ENCODE peak calls at places on chromosomes 5 and 9, in eight cellular contexts. One of them, this sample, is unnamed.
A peak's percentile ranks its signal among the peaks of the same experiment; 100 is the strongest.

GRCh38 chr9:79763861-79764260 is 192.1 kb downstream of the TLE4 start:
- DNase-seq in BE2C: peak; percentile 43
- DNase-seq in DMS153: no peak
- DNase-seq in psoas muscle: peak; percentile 16
- DNase-seq in Jurkat, Clone E6-1: no peak
- DNase-seq in NCI-H748 treated with DMSO at 0.1 percent for 48 hours: no peak
- DNase-seq in activated naive CD4-positive, alpha-beta T cell: no peak
- DNase-seq in SJSA1: no peak
- DNase-seq in this sample: peak; percentile 25

GRCh38 chr5:102916114-102916513 is 161.0 kb downstream of the PAM start:
- DNase-seq in BE2C: no peak
- DNase-seq in DMS153: no peak
- DNase-seq in psoas muscle: no peak
- DNase-seq in Jurkat, Clone E6-1: no peak
- DNase-seq in NCI-H748 treated with DMSO at 0.1 percent for 48 hours: no peak
- DNase-seq in activated naive CD4-positive, alpha-beta T cell: no peak
- DNase-seq in SJSA1: no peak
- DNase-seq in this sample: no peak

GRCh38 chr9:4714266-4715016 is 26.6 kb downstream of the AK3 start:
- DNase-seq in BE2C: no peak
- DNase-seq in DMS153: no peak
- DNase-seq in psoas muscle: no peak
- DNase-seq in Jurkat, Clone E6-1: no peak
- DNase-seq in NCI-H748 treated with DMSO at 0.1 percent for 48 hours: no peak
- DNase-seq in activated naive CD4-positive, alpha-beta T cell: no peak
- DNase-seq in SJSA1: no peak
- DNase-seq in this sample: no peak

GRCh38 chr5:128237504-128237903 is 153.9 kb downstream of the SLC12A2 start:
- DNase-seq in BE2C: no peak
- DNase-seq in DMS153: no peak
- DNase-seq in psoas muscle: no peak
- DNase-seq in Jurkat, Clone E6-1: peak; percentile 73
- DNase-seq in NCI-H748 treated with DMSO at 0.1 percent for 48 hours: no peak
- DNase-seq in activated naive CD4-positive, alpha-beta T cell: no peak
- DNase-seq in SJSA1: no peak
- DNase-seq in this sample: no peak

GRCh38 chr5:157862183-157862851 is 3.4 kb upstream of the CLINT1 start:
- DNase-seq in BE2C: no peak
- DNase-seq in DMS153: no peak
- DNase-seq in psoas muscle: no peak
- DNase-seq in Jurkat, Clone E6-1: no peak
- DNase-seq in NCI-H748 treated with DMSO at 0.1 percent for 48 hours: no peak
- DNase-seq in activated naive CD4-positive, alpha-beta T cell: no peak
- DNase-seq in SJSA1: no peak
- DNase-seq in this sample: no peak

GRCh38 chr5:145969714-145970092 is 33.3 kb downstream of the SH3RF2 start:
- DNase-seq in BE2C: no peak
- DNase-seq in DMS153: no peak
- DNase-seq in psoas muscle: no peak
- DNase-seq in Jurkat, Clone E6-1: no peak
- DNase-seq in NCI-H748 treated with DMSO at 0.1 percent for 48 hours: no peak
- DNase-seq in activated naive CD4-positive, alpha-beta T cell: no peak
- DNase-seq in SJSA1: no peak
- DNase-seq in this sample: no peak

GRCh38 chr9:130932220-130933069 is 6.6 kb downstream of the FIBCD1 start:
- DNase-seq in BE2C: peak; percentile 70
- DNase-seq in DMS153: no peak
- DNase-seq in psoas muscle: no peak
- DNase-seq in Jurkat, Clone E6-1: no peak
- DNase-seq in NCI-H748 treated with DMSO at 0.1 percent for 48 hours: no peak
- DNase-seq in activated naive CD4-positive, alpha-beta T cell: no peak
- DNase-seq in SJSA1: no peak
- DNase-seq in this sample: peak; percentile 38

GRCh38 chr9:134242706-134243105 is 78.3 kb upstream of the RNU6ATAC start:
- DNase-seq in BE2C: no peak
- DNase-seq in DMS153: no peak
- DNase-seq in psoas muscle: no peak
- DNase-seq in Jurkat, Clone E6-1: no peak
- DNase-seq in NCI-H748 treated with DMSO at 0.1 percent for 48 hours: no peak
- DNase-seq in activated naive CD4-positive, alpha-beta T cell: no peak
- DNase-seq in SJSA1: no peak
- DNase-seq in this sample: no peak

GRCh38 chr5:39815701-39816100 is 390.9 kb upstream of the DAB2 start:
- DNase-seq in BE2C: no peak
- DNase-seq in DMS153: no peak
- DNase-seq in psoas muscle: no peak
- DNase-seq in Jurkat, Clone E6-1: no peak
- DNase-seq in NCI-H748 treated with DMSO at 0.1 percent for 48 hours: no peak
- DNase-seq in activated naive CD4-positive, alpha-beta T cell: no peak
- DNase-seq in SJSA1: no peak
- DNase-seq in this sample: no peak

GRCh38 chr5:103475629-103476240 is 86.9 kb downstream of the NUDT12 start:
- DNase-seq in BE2C: no peak
- DNase-seq in DMS153: no peak
- DNase-seq in psoas muscle: no peak
- DNase-seq in Jurkat, Clone E6-1: peak; percentile 31
- DNase-seq in NCI-H748 treated with DMSO at 0.1 percent for 48 hours: peak; percentile 41
- DNase-seq in activated naive CD4-positive, alpha-beta T cell: no peak
- DNase-seq in SJSA1: no peak
- DNase-seq in this sample: peak; percentile 12

GRCh38 chr9:5269249-5269715 is 35.2 kb downstream of the RLN2 start:
- DNase-seq in BE2C: no peak
- DNase-seq in DMS153: no peak
- DNase-seq in psoas muscle: no peak
- DNase-seq in Jurkat, Clone E6-1: no peak
- DNase-seq in NCI-H748 treated with DMSO at 0.1 percent for 48 hours: no peak
- DNase-seq in activated naive CD4-positive, alpha-beta T cell: no peak
- DNase-seq in SJSA1: peak; percentile 57
- DNase-seq in this sample: peak; percentile 94

GRCh38 chr5:6766558-6767191 is 53.4 kb downstream of the TENT4A start:
- DNase-seq in BE2C: peak; percentile 96
- DNase-seq in DMS153: peak; percentile 98
- DNase-seq in psoas muscle: peak; percentile 88
- DNase-seq in Jurkat, Clone E6-1: no peak
- DNase-seq in NCI-H748 treated with DMSO at 0.1 percent for 48 hours: peak; percentile 75
- DNase-seq in activated naive CD4-positive, alpha-beta T cell: no peak
- DNase-seq in SJSA1: peak; percentile 94
- DNase-seq in this sample: peak; percentile 63

GRCh38 chr9:130304643-130305042 is 39.1 kb downstream of the HMCN2 start:
- DNase-seq in BE2C: no peak
- DNase-seq in DMS153: no peak
- DNase-seq in psoas muscle: no peak
- DNase-seq in Jurkat, Clone E6-1: no peak
- DNase-seq in NCI-H748 treated with DMSO at 0.1 percent for 48 hours: no peak
- DNase-seq in activated naive CD4-positive, alpha-beta T cell: no peak
- DNase-seq in SJSA1: no peak
- DNase-seq in this sample: no peak

GRCh38 chr9:8156336-8156735 is 356.8 kb upstream of the DMAC1 start:
- DNase-seq in BE2C: no peak
- DNase-seq in DMS153: no peak
- DNase-seq in psoas muscle: no peak
- DNase-seq in Jurkat, Clone E6-1: no peak
- DNase-seq in NCI-H748 treated with DMSO at 0.1 percent for 48 hours: no peak
- DNase-seq in activated naive CD4-positive, alpha-beta T cell: no peak
- DNase-seq in SJSA1: no peak
- DNase-seq in this sample: no peak

GRCh38 chr5:174717826-174718455 is 6.4 kb upstream of the MSX2 start:
- DNase-seq in BE2C: no peak
- DNase-seq in DMS153: no peak
- DNase-seq in psoas muscle: no peak
- DNase-seq in Jurkat, Clone E6-1: no peak
- DNase-seq in NCI-H748 treated with DMSO at 0.1 percent for 48 hours: no peak
- DNase-seq in activated naive CD4-positive, alpha-beta T cell: no peak
- DNase-seq in SJSA1: no peak
- DNase-seq in this sample: no peak

GRCh38 chr5:457195-457961 is 14.4 kb downstream of the EXOC3 start:
- DNase-seq in BE2C: no peak
- DNase-seq in DMS153: no peak
- DNase-seq in psoas muscle: no peak
- DNase-seq in Jurkat, Clone E6-1: no peak
- DNase-seq in NCI-H748 treated with DMSO at 0.1 percent for 48 hours: no peak
- DNase-seq in activated naive CD4-positive, alpha-beta T cell: no peak
- DNase-seq in SJSA1: peak; percentile 43
- DNase-seq in this sample: no peak

GRCh38 chr9:124284940-124285441 is 27.2 kb downstream of the NEK6 start:
- DNase-seq in BE2C: no peak
- DNase-seq in DMS153: no peak
- DNase-seq in psoas muscle: no peak
- DNase-seq in Jurkat, Clone E6-1: no peak
- DNase-seq in NCI-H748 treated with DMSO at 0.1 percent for 48 hours: no peak
- DNase-seq in activated naive CD4-positive, alpha-beta T cell: no peak
- DNase-seq in SJSA1: no peak
- DNase-seq in this sample: no peak

GRCh38 chr9:85569988-85570387 is 171.8 kb downstream of the AGTPBP1 start:
- DNase-seq in BE2C: no peak
- DNase-seq in DMS153: no peak
- DNase-seq in psoas muscle: no peak
- DNase-seq in Jurkat, Clone E6-1: no peak
- DNase-seq in NCI-H748 treated with DMSO at 0.1 percent for 48 hours: no peak
- DNase-seq in activated naive CD4-positive, alpha-beta T cell: no peak
- DNase-seq in SJSA1: no peak
- DNase-seq in this sample: no peak

GRCh38 chr5:6450235-6450860 is 1.7 kb downstream of the UBE2QL1 start:
- DNase-seq in BE2C: no peak
- DNase-seq in DMS153: peak; percentile 37
- DNase-seq in psoas muscle: no peak
- DNase-seq in Jurkat, Clone E6-1: no peak
- DNase-seq in NCI-H748 treated with DMSO at 0.1 percent for 48 hours: peak; percentile 78
- DNase-seq in activated naive CD4-positive, alpha-beta T cell: no peak
- DNase-seq in SJSA1: no peak
- DNase-seq in this sample: no peak

GRCh38 chr9:14993891-14994554 is 83.8 kb upstream of the FREM1 start:
- DNase-seq in BE2C: no peak
- DNase-seq in DMS153: no peak
- DNase-seq in psoas muscle: no peak
- DNase-seq in Jurkat, Clone E6-1: peak; percentile 32
- DNase-seq in NCI-H748 treated with DMSO at 0.1 percent for 48 hours: no peak
- DNase-seq in activated naive CD4-positive, alpha-beta T cell: no peak
- DNase-seq in SJSA1: no peak
- DNase-seq in this sample: no peak

GRCh38 chr5:65262590-65263189 is 219.0 kb downstream of the ADAMTS6 start:
- DNase-seq in BE2C: no peak
- DNase-seq in DMS153: no peak
- DNase-seq in psoas muscle: no peak
- DNase-seq in Jurkat, Clone E6-1: no peak
- DNase-seq in NCI-H748 treated with DMSO at 0.1 percent for 48 hours: no peak
- DNase-seq in activated naive CD4-positive, alpha-beta T cell: no peak
- DNase-seq in SJSA1: no peak
- DNase-seq in this sample: peak; percentile 85

GRCh38 chr5:172110921-172111873 is 76.8 kb downstream of the STK10 start:
- DNase-seq in BE2C: peak; percentile 50
- DNase-seq in DMS153: peak; percentile 31
- DNase-seq in psoas muscle: peak; percentile 45
- DNase-seq in Jurkat, Clone E6-1: peak; percentile 67
- DNase-seq in NCI-H748 treated with DMSO at 0.1 percent for 48 hours: no peak
- DNase-seq in activated naive CD4-positive, alpha-beta T cell: peak; percentile 47
- DNase-seq in SJSA1: peak; percentile 92
- DNase-seq in this sample: peak; percentile 90

GRCh38 chr5:127536687-127537086 is 19.2 kb downstream of the PRRC1 start:
- DNase-seq in BE2C: no peak
- DNase-seq in DMS153: no peak
- DNase-seq in psoas muscle: no peak
- DNase-seq in Jurkat, Clone E6-1: no peak
- DNase-seq in NCI-H748 treated with DMSO at 0.1 percent for 48 hours: no peak
- DNase-seq in activated naive CD4-positive, alpha-beta T cell: no peak
- DNase-seq in SJSA1: no peak
- DNase-seq in this sample: no peak

GRCh38 chr5:56078675-56079500 is 84.1 kb upstream of the IL6ST start:
- DNase-seq in BE2C: no peak
- DNase-seq in DMS153: no peak
- DNase-seq in psoas muscle: peak; percentile 53
- DNase-seq in Jurkat, Clone E6-1: no peak
- DNase-seq in NCI-H748 treated with DMSO at 0.1 percent for 48 hours: no peak
- DNase-seq in activated naive CD4-positive, alpha-beta T cell: no peak
- DNase-seq in SJSA1: no peak
- DNase-seq in this sample: peak; percentile 22

GRCh38 chr9:6567140-6567591 is 78.4 kb downstream of the GLDC start:
- DNase-seq in BE2C: no peak
- DNase-seq in DMS153: no peak
- DNase-seq in psoas muscle: no peak
- DNase-seq in Jurkat, Clone E6-1: no peak
- DNase-seq in NCI-H748 treated with DMSO at 0.1 percent for 48 hours: no peak
- DNase-seq in activated naive CD4-positive, alpha-beta T cell: no peak
- DNase-seq in SJSA1: peak; percentile 74
- DNase-seq in this sample: peak; percentile 75

GRCh38 chr5:79974896-79975295 is 16.2 kb downstream of the MTX3 start:
- DNase-seq in BE2C: no peak
- DNase-seq in DMS153: no peak
- DNase-seq in psoas muscle: no peak
- DNase-seq in Jurkat, Clone E6-1: no peak
- DNase-seq in NCI-H748 treated with DMSO at 0.1 percent for 48 hours: no peak
- DNase-seq in activated naive CD4-positive, alpha-beta T cell: no peak
- DNase-seq in SJSA1: no peak
- DNase-seq in this sample: peak; percentile 11

GRCh38 chr9:73135394-73135793 is 16.3 kb upstream of the ANXA1 start:
- DNase-seq in BE2C: no peak
- DNase-seq in DMS153: no peak
- DNase-seq in psoas muscle: no peak
- DNase-seq in Jurkat, Clone E6-1: no peak
- DNase-seq in NCI-H748 treated with DMSO at 0.1 percent for 48 hours: no peak
- DNase-seq in activated naive CD4-positive, alpha-beta T cell: no peak
- DNase-seq in SJSA1: no peak
- DNase-seq in this sample: no peak